ENCODE peak calls at places on chromosome 7, in five cellular contexts. G is pancreas; P is activated CD4-positive, alpha-beta T cell treated with anti-CD3 and anti-CD28 coated beads, Interleukin-2, amount 50 U/mL, for 1 hour; E is endodermal cell; X is neural crest cell. F is an unnamed sample.

GRCh38 chr7:107045980-107046379 is 1.5 kb downstream of the PRKAR2B start:
- DNase-seq in E (no peak), G (no peak), P (no peak), X (no peak), F (peak)

GRCh38 chr7:98163704-98164478 is 47.3 kb upstream of the BHLHA15 start:
- DNase-seq in P (no peak), G (no peak), X (no peak), E (no peak), F (peak)

GRCh38 chr7:2967238-2967637 is 76.4 kb downstream of the CARD11 start:
- DNase-seq in G (no peak), P (no peak), X (no peak), E (no peak), F (no peak)

GRCh38 chr7:151060113-151060415 is 675 bp downstream of the SLC4A2 start:
- DNase-seq in G (no peak), P (no peak), E (peak), X (no peak), F (no peak)

GRCh38 chr7:36286241-36286640 is 103.4 kb upstream of the ANLN start:
- DNase-seq in G (no peak), P (peak), X (no peak), E (no peak), F (no peak)

GRCh38 chr7:64630496-64630895 is 35.4 kb upstream of the ZNF107 start:
- DNase-seq in P (no peak), E (no peak), X (no peak), G (no peak), F (peak)

GRCh38 chr7:150388709-150389531 is 9.8 kb downstream of the ZNF775 start:
- DNase-seq in G (peak), P (no peak), X (no peak), E (peak), F (peak)

GRCh38 chr7:29831705-29832104 is 25.4 kb downstream of the WIPF3 start:
- DNase-seq in P (no peak), G (no peak), E (no peak), X (no peak), F (no peak)

GRCh38 chr7:7992502-7992901 is 23.9 kb downstream of the GLCCI1 start:
- DNase-seq in E (no peak), P (no peak), G (no peak), X (no peak), F (no peak)

GRCh38 chr7:94972296-94972695 is 64.9 kb downstream of the PPP1R9A start:
- DNase-seq in G (no peak), E (no peak), P (no peak), X (no peak), F (peak)

GRCh38 chr7:141042222-141043193 is 27.8 kb upstream of the MRPS33 start:
- DNase-seq in E (no peak), X (no peak), P (no peak), G (no peak), F (no peak)

GRCh38 chr7:37083311-37084096 is 359.2 kb upstream of the AOAH start:
- DNase-seq in P (no peak), G (no peak), X (no peak), E (no peak), F (peak)

GRCh38 chr7:106504620-106505019 is 156.3 kb downstream of the CCDC71L start:
- DNase-seq in E (no peak), X (no peak), P (no peak), G (no peak), F (peak)

GRCh38 chr7:108533712-108534111 is 7.8 kb upstream of the PNPLA8 start:
- DNase-seq in X (no peak), G (no peak), P (no peak), E (no peak), F (no peak)

GRCh38 chr7:127207806-127208205 is 44.9 kb downstream of the GRM8 start:
- DNase-seq in X (no peak), E (no peak), G (no peak), P (no peak), F (no peak)

GRCh38 chr7:10930551-10930950 is 43.1 kb upstream of the PHF14 start:
- DNase-seq in G (no peak), P (no peak), E (no peak), X (no peak), F (no peak)

GRCh38 chr7:1767524-1767923 is 97.4 kb downstream of the ELFN1 start:
- DNase-seq in G (no peak), E (peak), X (no peak), P (no peak), F (no peak)

GRCh38 chr7:49324707-49325106 is 400.4 kb downstream of the CDC14C start:
- DNase-seq in G (no peak), P (no peak), X (no peak), E (peak), F (no peak)

GRCh38 chr7:113122657-113123252 is 4.4 kb upstream of the SMIM30 start:
- DNase-seq in G (no peak), E (no peak), P (no peak), X (no peak), F (no peak)

GRCh38 chr7:157932498-157933218 is 595.9 kb downstream of the DNAJB6 start:
- DNase-seq in X (no peak), G (no peak), E (peak), P (no peak), F (no peak)

GRCh38 chr7:110502893-110503465 is 587.9 kb upstream of the LRRN3 start:
- DNase-seq in E (no peak), P (no peak), G (no peak), X (no peak), F (peak)

GRCh38 chr7:27200761-27201230 is 905 bp upstream of the HOXA13 start:
- DNase-seq in P (no peak), E (peak), G (no peak), X (no peak), F (no peak)

GRCh38 chr7:16137944-16138343 is 283.4 kb downstream of the CRPPA start:
- DNase-seq in G (no peak), X (no peak), E (no peak), P (no peak), F (no peak)

GRCh38 chr7:151339651-151340377 is 1.8 kb upstream of the NUB1 start:
- DNase-seq in E (no peak), G (no peak), X (no peak), P (no peak), F (no peak)

GRCh38 chr7:134941185-134941900 is 45.0 kb upstream of the AGBL3 start:
- DNase-seq in E (peak), P (no peak), G (no peak), X (no peak), F (peak)

GRCh38 chr7:27647052-27647451 is 15.6 kb downstream of the HIBADH start:
- DNase-seq in P (no peak), G (no peak), E (no peak), X (no peak), F (peak)

GRCh38 chr7:101173752-101174244 is 6.3 kb downstream of the NAT16 start:
- DNase-seq in G (no peak), P (peak), X (peak), E (peak), F (peak)

GRCh38 chr7:134548877-134549276 is at the start of gene AKR1B15:
- DNase-seq in G (no peak), P (no peak), X (no peak), E (no peak), F (no peak)

GRCh38 chr7:138212314-138212713 is 136.1 kb downstream of the AKR1D1 start:
- DNase-seq in E (no peak), X (no peak), G (no peak), P (no peak), F (no peak)

GRCh38 chr7:148773344-148773743 is 74.6 kb downstream of the CUL1 start:
- DNase-seq in G (no peak), P (peak), X (no peak), E (peak), F (peak)

F was measured in astrocyte of the hippocampus.